ENCODE peak calls at places on chromosomes 2 and 18, in four cellular contexts. N is HepG2, O is WTC11, W is K562. L is an unnamed sample.

GRCh38 chr2:37993135-37993534 is 68.0 kb downstream of the RMDN2 start:
- DNase-seq in N (no peak), O (no peak), W (no peak), L (no peak)

GRCh38 chr2:233758168-233758567 is 1.9 kb upstream of the UGT1A1 start:
- DNase-seq in N (no peak), O (no peak), W (no peak), L (no peak)

GRCh38 chr2:239319261-239319661 is 81.6 kb downstream of the HDAC4 start:
- DNase-seq in N (no peak), O (no peak), W (peak; percentile 27), L (no peak)

GRCh38 chr2:41966431-41966893 is 81.4 kb upstream of the PKDCC start:
- DNase-seq in N (peak; percentile 58), O (no peak), W (no peak), L (no peak)

GRCh38 chr18:41449612-41450011 is 505.4 kb upstream of the PIK3C3 start:
- DNase-seq in N (no peak), O (no peak), W (no peak), L (no peak)

GRCh38 chr2:183105402-183106134 is 18.7 kb upstream of the NUP35 start:
- DNase-seq in N (no peak), O (no peak), W (no peak), L (no peak)

GRCh38 chr2:238797537-238797936 is 50.3 kb upstream of the TWIST2 start:
- DNase-seq in N (no peak), O (no peak), W (no peak), L (no peak)

GRCh38 chr2:200735061-200735460 is 76.6 kb upstream of the BZW1 start:
- DNase-seq in N (no peak), O (no peak), W (no peak), L (no peak)

GRCh38 chr2:229339613-229340012 is 68.5 kb upstream of the PID1 start:
- DNase-seq in N (no peak), O (no peak), W (no peak), L (no peak)

GRCh38 chr2:133721155-133721554 is 152.9 kb upstream of the NCKAP5 start:
- DNase-seq in N (no peak), O (no peak), W (no peak), L (no peak)

GRCh38 chr18:37403100-37403781 is 162.4 kb downstream of the CELF4 start:
- DNase-seq in N (no peak), O (no peak), W (no peak), L (no peak)

GRCh38 chr2:58135861-58136260 is 89.3 kb downstream of the VRK2 start:
- DNase-seq in N (no peak), O (no peak), W (no peak), L (no peak)

GRCh38 chr18:35634376-35634775 is 52.8 kb downstream of the GALNT1 start:
- DNase-seq in N (no peak), O (no peak), W (no peak), L (no peak)

GRCh38 chr2:71348302-71348701 is 16.7 kb downstream of the ZNF638 start:
- DNase-seq in N (peak; percentile 16), O (no peak), W (no peak), L (no peak)

GRCh38 chr18:48897531-48897930 is 53.2 kb downstream of the SMAD7 start:
- DNase-seq in N (no peak), O (no peak), W (no peak), L (no peak)

GRCh38 chr18:54608008-54608642 is 17.1 kb downstream of the DYNAP start:
- DNase-seq in N (no peak), O (no peak), W (no peak), L (no peak)

GRCh38 chr2:189483571-189484415 is 42.5 kb downstream of the WDR75 start:
- DNase-seq in N (no peak), O (no peak), W (no peak), L (no peak)

GRCh38 chr2:62547849-62548248 is 41.9 kb upstream of the TMEM17 start:
- DNase-seq in N (no peak), O (no peak), W (no peak), L (no peak)

GRCh38 chr2:72837171-72837570 is 11.3 kb upstream of the EXOC6B start:
- DNase-seq in N (no peak), O (no peak), W (no peak), L (no peak)

GRCh38 chr2:150076281-150076680 is 411.2 kb downstream of the RND3 start:
- DNase-seq in N (no peak), O (no peak), W (no peak), L (no peak)

GRCh38 chr2:71743995-71744675 is 290.8 kb downstream of the DYSF start:
- DNase-seq in N (no peak), O (no peak), W (no peak), L (no peak)

GRCh38 chr2:177914247-177914646 is 158.3 kb downstream of the PDE11A start:
- DNase-seq in N (no peak), O (no peak), W (no peak), L (no peak)

GRCh38 chr2:110990440-110990839 is 130.3 kb upstream of the BCL2L11 start:
- DNase-seq in N (no peak), O (no peak), W (no peak), L (no peak)

GRCh38 chr2:110994250-110994961 is 126.3 kb upstream of the BCL2L11 start:
- DNase-seq in N (no peak), O (no peak), W (no peak), L (no peak)

GRCh38 chr2:110992886-110993285 is 127.8 kb upstream of the BCL2L11 start:
- DNase-seq in N (no peak), O (no peak), W (no peak), L (no peak)

GRCh38 chr2:110991951-110992350 is 128.8 kb upstream of the BCL2L11 start:
- DNase-seq in N (no peak), O (no peak), W (no peak), L (no peak)

DNA sequence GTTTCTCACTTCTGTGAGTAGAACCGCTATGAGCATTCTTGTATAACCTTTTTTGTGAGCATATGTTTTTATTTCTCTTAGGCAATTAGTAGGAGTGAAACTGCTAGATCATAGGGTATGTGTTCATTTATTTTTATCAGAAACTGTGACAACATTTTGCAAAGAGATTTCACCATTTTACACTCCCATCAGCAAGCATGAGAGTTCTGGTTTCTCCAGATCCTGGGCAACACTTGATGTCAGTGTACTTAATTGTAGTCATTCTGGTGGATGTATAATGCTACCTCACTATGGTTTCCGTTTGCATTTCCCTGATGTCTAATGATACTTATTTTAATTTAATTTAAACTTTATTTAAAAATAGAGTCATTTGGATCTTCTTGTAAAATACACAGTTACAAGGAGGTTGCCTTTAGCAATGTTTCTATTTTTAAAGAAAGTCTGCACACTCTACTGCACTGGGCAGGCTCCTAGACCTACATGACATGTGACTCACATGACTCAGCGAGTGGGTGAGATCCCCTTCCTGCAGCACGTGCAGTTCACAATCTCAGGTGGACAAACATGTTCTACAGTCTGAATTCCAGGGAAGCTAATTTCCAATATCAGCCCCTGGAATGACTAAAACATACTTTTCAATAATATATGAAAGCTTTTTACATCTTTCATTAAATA is 127.0 kb upstream of the BCL2L11 start:
- DNase-seq in N (no peak), O (no peak), W (no peak), L (no peak)
- TF ChIP-seq ELF4 in N (no peak), O (no peak), W (no peak), L (no peak)

GRCh38 chr2:33333433-33333832 is 143.0 kb upstream of the RASGRP3 start:
- DNase-seq in N (no peak), O (no peak), W (no peak), L (no peak)

GRCh38 chr2:33337385-33337784 is 139.1 kb upstream of the RASGRP3 start:
- DNase-seq in N (no peak), O (no peak), W (no peak), L (no peak)

GRCh38 chr2:33340265-33340664 is 136.2 kb upstream of the RASGRP3 start:
- DNase-seq in N (no peak), O (no peak), W (no peak), L (no peak)

GRCh38 chr2:33334083-33334482 is 142.4 kb upstream of the RASGRP3 start:
- DNase-seq in N (no peak), O (no peak), W (no peak), L (no peak)

DNA sequence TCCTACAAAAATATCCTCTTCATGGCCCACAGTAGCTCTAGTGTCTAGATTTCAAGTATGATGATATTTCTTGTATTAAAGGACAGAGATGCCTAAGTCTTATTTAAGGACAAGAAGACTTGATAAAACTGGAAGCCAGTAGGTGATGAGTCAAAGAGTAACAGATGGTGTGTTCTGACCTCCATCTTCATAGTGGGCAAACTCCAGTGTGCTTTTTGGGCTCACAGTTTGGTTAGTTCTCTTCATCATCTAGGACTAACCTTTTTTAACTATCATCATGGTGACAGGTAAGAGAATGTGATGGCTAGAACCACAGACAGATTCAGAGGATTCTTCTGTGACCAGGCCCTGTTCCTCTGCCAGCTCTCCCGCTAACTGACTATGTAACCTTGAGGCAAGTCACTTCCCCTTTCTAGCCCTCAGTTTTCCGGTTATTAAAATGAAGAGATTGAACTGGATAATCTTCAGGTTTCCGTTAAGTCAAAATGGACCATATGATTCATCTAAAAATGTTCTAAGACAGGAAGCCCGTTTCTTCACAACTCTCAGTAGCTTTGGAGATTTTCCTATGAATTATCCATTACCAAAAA is 140.3 kb upstream of the RASGRP3 start:
- DNase-seq in N (no peak), O (no peak), W (no peak), L (no peak)
- TF ChIP-seq ELF4 in N (no peak), O (no peak), W (no peak), L (no peak)

GRCh38 chr2:66684289-66684688 is 249.4 kb downstream of the MEIS1 start:
- DNase-seq in N (no peak), O (no peak), W (no peak), L (no peak)
- TF ChIP-seq ELF4 in N (no peak), O (no peak), W (no peak), L (no peak)

GRCh38 chr2:120867290-120868231 is 131.9 kb downstream of the GLI2 start:
- DNase-seq in N (no peak), O (peak; percentile 55), W (peak; percentile 25), L (no peak)
- TF ChIP-seq ELF4 in N (no peak), O (no peak), W (no peak), L (no peak)

DNA sequence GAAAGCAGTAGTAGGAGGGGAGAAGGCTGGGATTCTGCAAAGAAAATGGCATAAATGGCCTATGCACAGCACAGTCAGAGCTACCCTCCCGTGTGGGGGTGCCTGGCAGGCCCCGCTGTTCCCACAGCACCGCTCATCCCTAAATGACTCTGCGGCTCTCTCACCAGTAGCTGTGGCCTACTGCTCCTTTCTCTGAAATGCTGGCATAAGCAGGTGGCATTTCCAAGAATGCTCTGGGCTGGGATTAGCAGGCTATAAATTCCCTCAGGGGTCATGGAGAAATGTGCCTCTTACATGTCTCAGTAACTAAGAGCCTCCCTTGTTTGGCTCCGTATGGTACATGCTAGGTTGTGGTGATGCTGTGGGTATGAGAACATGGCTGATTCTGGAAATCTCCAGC is 80.4 kb upstream of the GATA6 start:
- DNase-seq in N (no peak), O (no peak), W (no peak), L (no peak)
- TF ChIP-seq ELF4 in N (no peak), O (no peak), W (no peak), L (no peak)